ENCODE peak calls at places on chromosomes 2 and 18, in seven cellular contexts. X, O, H, V, A, K and D are unnamed samples.

GRCh38 chr2:65300134-65300771 is 72.6 kb downstream of the ACTR2 start:
- DNase-seq in X (no peak), O (peak; percentile 51), H (peak; percentile 72), V (peak; percentile 77), A (peak; percentile 88), K (no peak), D (peak; percentile 40)

GRCh38 chr2:157898591-157898996 is 22.5 kb upstream of the ACVR1 start:
- DNase-seq in X (no peak), O (peak; percentile 84), H (peak; percentile 92), V (no peak), A (no peak), K (peak; percentile 77), D (peak; percentile 80)

GRCh38 chr2:23533014-23533730 is 148.2 kb downstream of the KLHL29 start:
- DNase-seq in X (no peak), O (no peak), H (no peak), V (no peak), A (no peak), K (no peak), D (no peak)

GRCh38 chr2:223580951-223581350 is 21.2 kb downstream of the SCG2 start:
- DNase-seq in X (peak; percentile 26), O (peak; percentile 68), H (peak; percentile 76), V (no peak), A (no peak), K (no peak), D (peak; percentile 82)

GRCh38 chr2:17043173-17043572 is 377.5 kb upstream of the CYRIA start:
- DNase-seq in X (no peak), O (peak; percentile 1), H (peak; percentile 56), V (no peak), A (no peak), K (peak; percentile 1), D (peak; percentile 38)

GRCh38 chr18:57657566-57657965 is 35.9 kb upstream of the NARS1 start:
- DNase-seq in X (no peak), O (peak; percentile 23), H (peak; percentile 31), V (no peak), A (no peak), K (no peak), D (no peak)

GRCh38 chr2:237154050-237154638 is 68.5 kb downstream of the COPS8 start:
- DNase-seq in X (peak; percentile 70), O (peak; percentile 74), H (peak; percentile 74), V (no peak), A (no peak), K (peak; percentile 53), D (peak; percentile 83)

GRCh38 chr2:84022810-84023431 is 436.2 kb downstream of the SUCLG1 start:
- DNase-seq in X (peak; percentile 16), O (peak; percentile 58), H (peak; percentile 56), V (peak; percentile 16), A (no peak), K (peak; percentile 16), D (peak; percentile 49)

GRCh38 chr2:36568533-36569246 is 29.3 kb downstream of the FEZ2 start:
- DNase-seq in X (no peak), O (peak; percentile 68), H (peak; percentile 39), V (no peak), A (no peak), K (no peak), D (peak; percentile 34)

GRCh38 chr2:137228566-137228965 is 463.2 kb downstream of the THSD7B start:
- DNase-seq in X (no peak), O (peak; percentile 10), H (no peak), V (no peak), A (no peak), K (no peak), D (peak; percentile 18)

DNA sequence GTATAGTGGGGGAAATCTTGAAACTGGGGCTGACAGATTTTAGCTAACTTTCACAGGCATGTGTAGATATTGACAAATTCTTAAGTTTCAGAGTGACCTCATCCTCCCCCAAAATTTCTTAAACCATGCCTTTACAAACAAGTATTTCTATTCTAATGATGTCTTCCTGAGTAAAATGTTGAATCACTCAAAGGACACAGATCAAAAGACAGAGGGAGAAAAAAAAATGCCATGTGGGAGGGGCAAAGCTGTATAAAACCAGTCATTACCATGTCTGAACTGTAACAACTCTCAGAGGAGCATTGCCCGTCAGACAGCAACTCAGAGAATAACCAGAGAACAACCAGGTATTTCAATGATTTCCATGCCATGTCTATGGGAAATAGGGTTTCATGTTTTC is at the start of gene SERPINB2:
- DNase-seq in X (no peak), O (peak; percentile 22), H (no peak), V (no peak), A (no peak), K (no peak), D (no peak)
- H3K4me3 ChIP-seq in X (no peak within 1 kb of the TSS), O (no peak within 1 kb of the TSS), H (no peak within 1 kb of the TSS), V (no peak within 1 kb of the TSS), A (peak within 1 kb of the TSS; percentile 13), K (no peak within 1 kb of the TSS), D (no peak within 1 kb of the TSS)

GRCh38 chr2:173493874-173494273 is 139.2 kb downstream of the CDCA7 start:
- DNase-seq in X (no peak), O (no peak), H (no peak), V (no peak), A (no peak), K (no peak), D (no peak)
- TF ChIP-seq CTCF in X (peak; percentile 16), O (no peak), H (peak; percentile 25), V (no peak), A (no peak), K (peak; percentile 36), D (no peak)

DNA sequence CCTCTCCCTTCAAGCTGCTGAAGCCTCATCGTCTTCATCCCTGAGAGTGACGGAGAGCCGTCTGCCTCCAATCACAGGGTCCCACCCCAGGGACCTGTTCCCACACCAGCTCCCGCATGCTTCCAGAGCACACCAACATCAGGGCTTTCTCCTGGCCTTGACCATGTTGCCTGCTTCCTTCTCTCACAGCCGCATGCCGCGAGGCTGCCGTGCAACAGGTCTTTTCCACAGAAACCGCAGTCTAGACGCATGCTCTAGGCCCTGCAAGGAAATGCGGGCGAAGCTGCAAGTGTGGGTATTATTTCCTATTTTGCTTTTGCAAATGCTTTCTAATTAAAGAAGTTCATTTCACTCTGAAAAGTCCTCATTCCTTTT is 277.8 kb downstream of the EIPR1 start:
- DNase-seq in X (no peak), O (no peak), H (no peak), V (no peak), A (no peak), K (no peak), D (no peak)
- H3K4me3 ChIP-seq in X (no peak overlapping the region), O (no peak overlapping the region), H (no peak overlapping the region), V (no peak overlapping the region), A (no peak overlapping the region), K (no peak overlapping the region), D (no peak overlapping the region)

GRCh38 chr2:96756788-96757476 is 3.8 kb upstream of the CNNM4 start:
- DNase-seq in X (no peak), O (no peak), H (no peak), V (no peak), A (no peak), K (no peak), D (no peak)
- TF ChIP-seq CTCF in X (no peak), O (no peak), H (no peak), V (no peak), A (no peak), K (no peak), D (no peak)

DNA sequence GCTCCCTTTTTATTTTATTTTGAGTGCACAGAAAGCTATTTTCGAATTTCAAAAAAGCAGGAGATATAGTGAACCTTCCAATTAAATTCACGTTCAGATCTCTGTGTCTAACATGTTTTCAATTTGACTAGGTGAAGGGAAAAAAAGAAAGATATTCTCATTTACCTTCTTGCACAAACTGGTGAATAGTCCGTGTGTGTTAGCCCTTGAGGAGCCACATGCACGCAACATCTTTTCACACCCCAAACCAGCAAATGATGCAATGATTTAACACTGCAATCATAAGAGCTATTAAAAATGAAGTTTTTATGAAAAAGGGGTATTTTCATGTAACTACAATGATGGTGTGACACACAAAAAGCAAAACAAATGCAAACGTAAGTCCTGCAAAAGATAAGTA is 109.8 kb downstream of the CPO start:
- DNase-seq in X (no peak), O (no peak), H (no peak), V (no peak), A (no peak), K (no peak), D (no peak)
- H3K4me3 ChIP-seq in X (no peak overlapping the region), O (no peak overlapping the region), H (no peak overlapping the region), V (no peak overlapping the region), A (no peak overlapping the region), K (no peak overlapping the region), D (no peak overlapping the region)

GRCh38 chr2:47002480-47003381 is 87.1 kb upstream of the MCFD2 start:
- DNase-seq in X (peak; percentile 90), O (peak; percentile 18), H (peak; percentile 49), V (no peak), A (no peak), K (no peak), D (peak; percentile 63)
- TF ChIP-seq CTCF in X (no peak), O (no peak), H (no peak), V (no peak), A (no peak), K (no peak), D (no peak)

GRCh38 chr2:230904856-230905447 is 20.1 kb downstream of the GPR55 start:
- DNase-seq in X (no peak), O (no peak), H (no peak), V (no peak), A (peak; percentile 57), K (no peak), D (no peak)

GRCh38 chr2:230907361-230908093 is 17.5 kb downstream of the GPR55 start:
- DNase-seq in X (no peak), O (no peak), H (no peak), V (no peak), A (peak; percentile 35), K (no peak), D (no peak)

GRCh38 chr2:230905448-230906430 is 19.3 kb downstream of the GPR55 start:
- DNase-seq in X (no peak), O (no peak), H (no peak), V (no peak), A (peak; percentile 69), K (no peak), D (peak; percentile 27)

GRCh38 chr2:230908094-230908594 is 16.9 kb downstream of the GPR55 start:
- DNase-seq in X (no peak), O (no peak), H (peak; percentile 12), V (no peak), A (peak; percentile 66), K (no peak), D (no peak)

GRCh38 chr2:230906471-230907230 is 18.4 kb downstream of the GPR55 start:
- DNase-seq in X (no peak), O (no peak), H (no peak), V (no peak), A (peak; percentile 67), K (no peak), D (no peak)
- H3K4me3 ChIP-seq in X (no peak overlapping the region), O (no peak overlapping the region), H (no peak overlapping the region), V (no peak overlapping the region), A (no peak overlapping the region), K (no peak overlapping the region), D (no peak overlapping the region)